ENCODE peak calls at places on chromosomes 12 and 14, in five cellular contexts. Y, T, X, V and N are unnamed samples.

GRCh38 chr12:22893878-22894277 is 268.9 kb downstream of the ETNK1 start:
- DNase-seq in Y (no peak), T (no peak), X (no peak), V (no peak), N (no peak)

GRCh38 chr12:101738920-101739665 is at the start of gene SYCP3:
- DNase-seq in Y (no peak), T (no peak), X (no peak), V (no peak), N (peak; percentile 15)

GRCh38 chr12:29026419-29026818 is 122.7 kb upstream of the FAR2 start:
- DNase-seq in Y (no peak), T (no peak), X (no peak), V (peak; percentile 40), N (no peak)

GRCh38 chr12:54019111-54019811 is 9.0 kb upstream of the HOXC6 start:
- DNase-seq in Y (no peak), T (no peak), X (no peak), V (no peak), N (no peak)

GRCh38 chr14:80388980-80389711 is 177.8 kb upstream of the DIO2 start:
- DNase-seq in Y (peak; percentile 93), T (no peak), X (no peak), V (no peak), N (no peak)

GRCh38 chr12:53051058-53051880 is 1.4 kb downstream of the TNS2 start:
- DNase-seq in Y (peak; percentile 89), T (no peak), X (peak; percentile 93), V (no peak), N (no peak)

GRCh38 chr12:31362759-31363415 is 36.9 kb upstream of the SINHCAF start:
- DNase-seq in Y (no peak), T (no peak), X (no peak), V (peak; percentile 47), N (peak; percentile 56)

GRCh38 chr12:70724444-70724843 is 87.2 kb upstream of the PTPRB start:
- DNase-seq in Y (peak; percentile 48), T (no peak), X (no peak), V (no peak), N (no peak)

GRCh38 chr12:52080403-52081201 is 1.1 kb downstream of the SMIM41 start:
- DNase-seq in Y (no peak), T (no peak), X (no peak), V (no peak), N (no peak)

GRCh38 chr14:65854215-65854614 is 441.7 kb downstream of the FUT8 start:
- DNase-seq in Y (no peak), T (no peak), X (no peak), V (no peak), N (no peak)

GRCh38 chr12:6620137-6620884 is 13.1 kb upstream of the CHD4 start:
- DNase-seq in Y (peak; percentile 61), T (peak; percentile 59), X (no peak), V (no peak), N (peak; percentile 27)

GRCh38 chr14:75884198-75884611 is 97.6 kb downstream of the TGFB3 start:
- DNase-seq in Y (peak; percentile 86), T (no peak), X (no peak), V (no peak), N (no peak)

GRCh38 chr14:106200539-106201310 is 674.3 kb downstream of the TMEM121 start:
- DNase-seq in Y (no peak), T (no peak), X (no peak), V (peak; percentile 92), N (no peak)

GRCh38 chr12:42812086-42812485 is 222.5 kb upstream of the PRICKLE1 start:
- DNase-seq in Y (no peak), T (no peak), X (no peak), V (no peak), N (no peak)

GRCh38 chr12:1587927-1588573 is 6.3 kb downstream of the FBXL14 start:
- DNase-seq in Y (peak; percentile 37), T (peak; percentile 12), X (no peak), V (no peak), N (no peak)

GRCh38 chr12:32471601-32472001 is 72.2 kb downstream of the FGD4 start:
- DNase-seq in Y (no peak), T (no peak), X (no peak), V (no peak), N (no peak)

DNA sequence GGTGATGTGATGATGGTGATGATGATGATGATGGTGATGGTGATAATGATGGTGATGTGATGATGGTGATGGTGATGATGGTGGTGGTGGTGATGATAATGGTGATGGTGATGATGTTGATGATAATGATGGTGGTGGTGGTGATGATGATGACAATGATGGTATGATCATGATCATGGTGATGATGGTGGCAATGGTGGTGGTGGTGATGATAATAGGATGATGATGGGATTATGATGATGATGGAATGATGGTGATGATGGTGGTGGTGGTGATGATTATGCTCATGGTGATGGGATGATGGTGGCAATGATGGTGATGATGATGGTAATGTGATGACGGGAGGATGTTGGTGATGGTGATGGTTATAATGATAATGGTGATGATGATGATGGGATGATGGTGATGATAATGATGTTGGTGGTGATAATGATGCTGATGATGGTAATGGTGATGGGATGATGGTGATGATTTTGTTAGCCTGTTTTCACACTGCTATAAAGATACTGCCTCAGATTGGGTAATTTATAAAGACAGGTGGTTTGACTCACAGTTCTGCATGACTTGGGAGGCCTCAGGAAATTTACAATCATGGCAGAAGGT is 314.8 kb upstream of the SFSWAP start:
- DNase-seq in Y (no peak), T (no peak), X (no peak), V (no peak), N (no peak)
- TF ChIP-seq CTCF in Y (no peak), T (no peak), X (no peak), V (no peak), N (no peak)

GRCh38 chr14:99579903-99580570 is 24.0 kb downstream of the CCDC85C start:
- DNase-seq in Y (peak; percentile 62), T (no peak), X (no peak), V (no peak), N (no peak)
- H3K4me3 ChIP-seq in Y (no peak overlapping the region), T (no peak overlapping the region), X (no peak overlapping the region), V (no peak overlapping the region), N (no peak overlapping the region)

GRCh38 chr14:50775357-50775756 is 55.6 kb downstream of the NIN start:
- DNase-seq in Y (peak; percentile 92), T (no peak), X (no peak), V (no peak), N (no peak)
- TF ChIP-seq CTCF in Y (no peak), T (no peak), X (no peak), V (no peak), N (no peak)

DNA sequence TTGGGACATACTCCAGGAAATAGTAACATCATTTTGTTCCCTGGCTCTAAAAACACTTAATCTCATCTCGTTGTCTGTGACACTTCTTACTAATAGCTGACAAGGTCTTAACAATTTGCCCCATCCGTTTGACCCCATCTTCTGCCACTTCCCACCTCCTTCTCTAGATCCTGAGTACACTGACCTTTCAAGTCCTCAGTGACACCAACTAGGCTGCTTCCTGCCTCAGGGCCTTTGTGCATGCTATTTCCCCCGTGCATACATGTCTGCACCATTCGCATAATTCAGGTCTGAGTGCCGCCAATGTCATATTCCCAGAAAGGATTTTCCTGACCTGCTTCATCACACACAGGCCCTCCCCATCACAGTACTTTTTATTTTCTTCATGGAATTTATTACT is 70.6 kb upstream of the CCND2 start:
- DNase-seq in Y (no peak), T (no peak), X (no peak), V (no peak), N (no peak)
- H3K4me3 ChIP-seq in Y (no peak overlapping the region), T (no peak overlapping the region), X (no peak overlapping the region), V (no peak overlapping the region), N (no peak overlapping the region)

GRCh38 chr12:125336246-125336645 is 271.0 kb downstream of the AACS start:
- DNase-seq in Y (no peak), T (no peak), X (no peak), V (no peak), N (no peak)

GRCh38 chr12:125331342-125332052 is 266.3 kb downstream of the AACS start:
- DNase-seq in Y (peak; percentile 8), T (no peak), X (no peak), V (no peak), N (peak; percentile 5)

GRCh38 chr12:125330645-125331341 is 265.6 kb downstream of the AACS start:
- DNase-seq in Y (peak; percentile 34), T (peak; percentile 25), X (peak; percentile 69), V (peak; percentile 55), N (peak; percentile 45)

GRCh38 chr12:125329239-125330238 is 264.3 kb downstream of the AACS start:
- DNase-seq in Y (peak; percentile 4), T (no peak), X (no peak), V (no peak), N (no peak)

GRCh38 chr12:125332900-125333299 is 267.7 kb downstream of the AACS start:
- DNase-seq in Y (no peak), T (no peak), X (no peak), V (no peak), N (no peak)
- TF ChIP-seq CTCF in Y (no peak), T (no peak), X (no peak), V (peak; percentile 42), N (peak; percentile 40)

GRCh38 chr12:51009038-51009437 is 17.1 kb downstream of the SLC11A2 start:
- DNase-seq in Y (no peak), T (peak; percentile 64), X (peak; percentile 91), V (peak; percentile 74), N (no peak)
- H3K4me3 ChIP-seq in Y (no peak overlapping the region), T (peak overlapping the region; percentile 25), X (no peak overlapping the region), V (no peak overlapping the region), N (no peak overlapping the region)

GRCh38 chr12:44500423-44500822 is 375.7 kb downstream of the NELL2 start:
- DNase-seq in Y (no peak), T (no peak), X (no peak), V (no peak), N (no peak)

GRCh38 chr12:44502681-44503080 is 373.4 kb downstream of the NELL2 start:
- DNase-seq in Y (no peak), T (no peak), X (no peak), V (no peak), N (no peak)

GRCh38 chr12:44497044-44497443 is 379.1 kb downstream of the NELL2 start:
- DNase-seq in Y (no peak), T (no peak), X (no peak), V (no peak), N (no peak)
- TF ChIP-seq CTCF in Y (no peak), T (no peak), X (no peak), V (no peak), N (peak; percentile 37)

DNA sequence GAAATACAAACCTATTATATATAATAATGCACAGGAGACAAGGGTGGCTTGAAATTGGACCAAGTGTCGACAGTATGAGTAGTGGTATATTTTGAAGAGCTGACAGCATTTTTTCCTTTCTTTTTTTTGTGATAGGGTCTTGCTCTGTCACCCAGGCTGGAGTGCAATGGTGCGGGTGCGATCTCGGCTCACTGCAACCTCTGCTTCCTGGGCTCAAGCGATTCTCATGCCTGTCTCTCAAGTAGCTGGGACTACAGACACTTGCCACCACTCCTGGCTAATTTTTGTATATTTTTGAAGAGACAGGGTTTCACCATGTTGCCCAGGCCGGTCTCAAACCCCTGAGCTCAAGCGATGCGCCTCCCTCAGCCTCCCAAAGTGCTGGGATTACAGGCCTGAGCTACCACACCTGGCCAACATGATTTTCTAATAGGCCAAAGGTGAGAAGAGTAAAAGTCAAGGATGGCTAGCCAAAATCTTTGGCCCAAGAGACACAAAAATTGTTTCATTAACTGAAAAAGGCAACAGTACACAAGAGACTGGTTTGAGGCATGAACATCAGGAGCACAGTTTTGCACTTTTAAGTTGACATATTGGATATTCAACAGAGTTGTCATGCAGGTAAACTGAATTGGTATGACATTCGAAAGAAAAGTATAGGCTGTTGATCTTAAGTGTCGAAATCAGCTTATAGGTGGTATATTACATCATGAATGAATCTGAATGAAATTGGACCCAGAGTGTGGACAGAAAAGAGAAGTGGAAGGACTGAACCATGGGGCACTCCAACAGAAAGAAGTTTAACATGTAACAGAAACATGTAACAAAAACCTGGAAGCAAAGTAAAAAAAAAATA is 12.5 kb downstream of the HNRNPC start:
- DNase-seq in Y (no peak), T (no peak), X (no peak), V (no peak), N (no peak)
- H3K4me3 ChIP-seq in Y (no peak overlapping the region), T (no peak overlapping the region), X (no peak overlapping the region), V (no peak overlapping the region), N (no peak overlapping the region)